ENCODE peak calls at places on chromosomes 5 and 9, in ten cellular contexts. One of them, this sample, is unnamed.

GRCh38 chr9:136543830-136544548 is 1.9 kb downstream of the NOTCH1 start:
- ATAC-seq in right cardiac atrium: peak; percentile 1
- ATAC-seq in stimulated activated naive B cell treated with anti-CD40 and anti-IgM and Interleukin-4, amounts not matched to agents 10 μg/mL and 1 μg/mL and 100 μg/mL, for 72 hours: no peak
- ATAC-seq in heart left ventricle: no peak
- ATAC-seq in activated T-cell treated with anti-CD3 and anti-CD28 coated beads, Interleukin-2, amount 50 U/mL, for 4 hours: no peak
- ATAC-seq in activated T-helper 17 cell treated with anti-CD3 and anti-CD28 coated beads, Interleukin-2, amount 50 U/mL, for 72 hours: no peak
- ATAC-seq in natural killer cell: no peak
- ATAC-seq in activated CD8-positive, alpha-beta T cell treated with anti-CD3 and anti-CD28 coated beads, Interleukin-2, amount 10 ng/mL, durations not matched to agents 7 days and 5 days: no peak
- ATAC-seq in naive thymus-derived CD4-positive, alpha-beta T cell: no peak
- ATAC-seq in HCT116: no peak
- ATAC-seq in this sample: no peak

GRCh38 chr5:69212022-69212421 is 22.6 kb downstream of the CENPH start:
- ATAC-seq in right cardiac atrium: no peak
- ATAC-seq in stimulated activated naive B cell treated with anti-CD40 and anti-IgM and Interleukin-4, amounts not matched to agents 10 μg/mL and 1 μg/mL and 100 μg/mL, for 72 hours: no peak
- ATAC-seq in heart left ventricle: no peak
- ATAC-seq in activated T-cell treated with anti-CD3 and anti-CD28 coated beads, Interleukin-2, amount 50 U/mL, for 4 hours: no peak
- ATAC-seq in activated T-helper 17 cell treated with anti-CD3 and anti-CD28 coated beads, Interleukin-2, amount 50 U/mL, for 72 hours: peak; percentile 31
- ATAC-seq in natural killer cell: peak; percentile 21
- ATAC-seq in activated CD8-positive, alpha-beta T cell treated with anti-CD3 and anti-CD28 coated beads, Interleukin-2, amount 10 ng/mL, durations not matched to agents 7 days and 5 days: peak; percentile 39
- ATAC-seq in naive thymus-derived CD4-positive, alpha-beta T cell: no peak
- ATAC-seq in HCT116: no peak
- ATAC-seq in this sample: no peak

GRCh38 chr9:79149585-79149984 is 422.2 kb upstream of the TLE4 start:
- ATAC-seq in right cardiac atrium: no peak
- ATAC-seq in stimulated activated naive B cell treated with anti-CD40 and anti-IgM and Interleukin-4, amounts not matched to agents 10 μg/mL and 1 μg/mL and 100 μg/mL, for 72 hours: peak; percentile 56
- ATAC-seq in heart left ventricle: no peak
- ATAC-seq in activated T-cell treated with anti-CD3 and anti-CD28 coated beads, Interleukin-2, amount 50 U/mL, for 4 hours: no peak
- ATAC-seq in activated T-helper 17 cell treated with anti-CD3 and anti-CD28 coated beads, Interleukin-2, amount 50 U/mL, for 72 hours: no peak
- ATAC-seq in natural killer cell: no peak
- ATAC-seq in activated CD8-positive, alpha-beta T cell treated with anti-CD3 and anti-CD28 coated beads, Interleukin-2, amount 10 ng/mL, durations not matched to agents 7 days and 5 days: no peak
- ATAC-seq in naive thymus-derived CD4-positive, alpha-beta T cell: no peak
- ATAC-seq in HCT116: no peak
- ATAC-seq in this sample: no peak

GRCh38 chr5:130978475-130978874 is 186.6 kb downstream of the HINT1 start:
- ATAC-seq in right cardiac atrium: no peak
- ATAC-seq in stimulated activated naive B cell treated with anti-CD40 and anti-IgM and Interleukin-4, amounts not matched to agents 10 μg/mL and 1 μg/mL and 100 μg/mL, for 72 hours: no peak
- ATAC-seq in heart left ventricle: no peak
- ATAC-seq in activated T-cell treated with anti-CD3 and anti-CD28 coated beads, Interleukin-2, amount 50 U/mL, for 4 hours: no peak
- ATAC-seq in activated T-helper 17 cell treated with anti-CD3 and anti-CD28 coated beads, Interleukin-2, amount 50 U/mL, for 72 hours: no peak
- ATAC-seq in natural killer cell: no peak
- ATAC-seq in activated CD8-positive, alpha-beta T cell treated with anti-CD3 and anti-CD28 coated beads, Interleukin-2, amount 10 ng/mL, durations not matched to agents 7 days and 5 days: no peak
- ATAC-seq in naive thymus-derived CD4-positive, alpha-beta T cell: no peak
- ATAC-seq in HCT116: no peak
- ATAC-seq in this sample: no peak

GRCh38 chr5:116862632-116863455 is 288.2 kb upstream of the SEMA6A start:
- ATAC-seq in right cardiac atrium: no peak
- ATAC-seq in stimulated activated naive B cell treated with anti-CD40 and anti-IgM and Interleukin-4, amounts not matched to agents 10 μg/mL and 1 μg/mL and 100 μg/mL, for 72 hours: no peak
- ATAC-seq in heart left ventricle: no peak
- ATAC-seq in activated T-cell treated with anti-CD3 and anti-CD28 coated beads, Interleukin-2, amount 50 U/mL, for 4 hours: no peak
- ATAC-seq in activated T-helper 17 cell treated with anti-CD3 and anti-CD28 coated beads, Interleukin-2, amount 50 U/mL, for 72 hours: no peak
- ATAC-seq in natural killer cell: no peak
- ATAC-seq in activated CD8-positive, alpha-beta T cell treated with anti-CD3 and anti-CD28 coated beads, Interleukin-2, amount 10 ng/mL, durations not matched to agents 7 days and 5 days: no peak
- ATAC-seq in naive thymus-derived CD4-positive, alpha-beta T cell: no peak
- ATAC-seq in HCT116: no peak
- ATAC-seq in this sample: no peak

GRCh38 chr9:93531374-93531773 is 45.0 kb upstream of the PHF2 start:
- ATAC-seq in right cardiac atrium: no peak
- ATAC-seq in stimulated activated naive B cell treated with anti-CD40 and anti-IgM and Interleukin-4, amounts not matched to agents 10 μg/mL and 1 μg/mL and 100 μg/mL, for 72 hours: no peak
- ATAC-seq in heart left ventricle: peak; percentile 37
- ATAC-seq in activated T-cell treated with anti-CD3 and anti-CD28 coated beads, Interleukin-2, amount 50 U/mL, for 4 hours: no peak
- ATAC-seq in activated T-helper 17 cell treated with anti-CD3 and anti-CD28 coated beads, Interleukin-2, amount 50 U/mL, for 72 hours: no peak
- ATAC-seq in natural killer cell: no peak
- ATAC-seq in activated CD8-positive, alpha-beta T cell treated with anti-CD3 and anti-CD28 coated beads, Interleukin-2, amount 10 ng/mL, durations not matched to agents 7 days and 5 days: no peak
- ATAC-seq in naive thymus-derived CD4-positive, alpha-beta T cell: no peak
- ATAC-seq in HCT116: peak; percentile 63
- ATAC-seq in this sample: no peak

GRCh38 chr5:96973561-96974401 is 37.9 kb downstream of the LNPEP start:
- ATAC-seq in right cardiac atrium: no peak
- ATAC-seq in stimulated activated naive B cell treated with anti-CD40 and anti-IgM and Interleukin-4, amounts not matched to agents 10 μg/mL and 1 μg/mL and 100 μg/mL, for 72 hours: no peak
- ATAC-seq in heart left ventricle: no peak
- ATAC-seq in activated T-cell treated with anti-CD3 and anti-CD28 coated beads, Interleukin-2, amount 50 U/mL, for 4 hours: peak; percentile 53
- ATAC-seq in activated T-helper 17 cell treated with anti-CD3 and anti-CD28 coated beads, Interleukin-2, amount 50 U/mL, for 72 hours: peak; percentile 69
- ATAC-seq in natural killer cell: peak; percentile 68
- ATAC-seq in activated CD8-positive, alpha-beta T cell treated with anti-CD3 and anti-CD28 coated beads, Interleukin-2, amount 10 ng/mL, durations not matched to agents 7 days and 5 days: peak; percentile 86
- ATAC-seq in naive thymus-derived CD4-positive, alpha-beta T cell: peak; percentile 75
- ATAC-seq in HCT116: no peak
- ATAC-seq in this sample: no peak

GRCh38 chr9:16119261-16119660 is 566.4 kb downstream of the CCDC171 start:
- ATAC-seq in right cardiac atrium: no peak
- ATAC-seq in stimulated activated naive B cell treated with anti-CD40 and anti-IgM and Interleukin-4, amounts not matched to agents 10 μg/mL and 1 μg/mL and 100 μg/mL, for 72 hours: no peak
- ATAC-seq in heart left ventricle: no peak
- ATAC-seq in activated T-cell treated with anti-CD3 and anti-CD28 coated beads, Interleukin-2, amount 50 U/mL, for 4 hours: no peak
- ATAC-seq in activated T-helper 17 cell treated with anti-CD3 and anti-CD28 coated beads, Interleukin-2, amount 50 U/mL, for 72 hours: no peak
- ATAC-seq in natural killer cell: no peak
- ATAC-seq in activated CD8-positive, alpha-beta T cell treated with anti-CD3 and anti-CD28 coated beads, Interleukin-2, amount 10 ng/mL, durations not matched to agents 7 days and 5 days: no peak
- ATAC-seq in naive thymus-derived CD4-positive, alpha-beta T cell: no peak
- ATAC-seq in HCT116: no peak
- ATAC-seq in this sample: no peak

GRCh38 chr5:95878417-95879323 is 56.1 kb upstream of the GLRX start:
- ATAC-seq in right cardiac atrium: no peak
- ATAC-seq in stimulated activated naive B cell treated with anti-CD40 and anti-IgM and Interleukin-4, amounts not matched to agents 10 μg/mL and 1 μg/mL and 100 μg/mL, for 72 hours: no peak
- ATAC-seq in heart left ventricle: no peak
- ATAC-seq in activated T-cell treated with anti-CD3 and anti-CD28 coated beads, Interleukin-2, amount 50 U/mL, for 4 hours: no peak
- ATAC-seq in activated T-helper 17 cell treated with anti-CD3 and anti-CD28 coated beads, Interleukin-2, amount 50 U/mL, for 72 hours: no peak
- ATAC-seq in natural killer cell: no peak
- ATAC-seq in activated CD8-positive, alpha-beta T cell treated with anti-CD3 and anti-CD28 coated beads, Interleukin-2, amount 10 ng/mL, durations not matched to agents 7 days and 5 days: no peak
- ATAC-seq in naive thymus-derived CD4-positive, alpha-beta T cell: no peak
- ATAC-seq in HCT116: no peak
- ATAC-seq in this sample: no peak

GRCh38 chr9:94586316-94586715 is 7.3 kb downstream of the FBP2 start:
- ATAC-seq in right cardiac atrium: no peak
- ATAC-seq in stimulated activated naive B cell treated with anti-CD40 and anti-IgM and Interleukin-4, amounts not matched to agents 10 μg/mL and 1 μg/mL and 100 μg/mL, for 72 hours: peak; percentile 33
- ATAC-seq in heart left ventricle: no peak
- ATAC-seq in activated T-cell treated with anti-CD3 and anti-CD28 coated beads, Interleukin-2, amount 50 U/mL, for 4 hours: peak; percentile 53
- ATAC-seq in activated T-helper 17 cell treated with anti-CD3 and anti-CD28 coated beads, Interleukin-2, amount 50 U/mL, for 72 hours: peak; percentile 81
- ATAC-seq in natural killer cell: no peak
- ATAC-seq in activated CD8-positive, alpha-beta T cell treated with anti-CD3 and anti-CD28 coated beads, Interleukin-2, amount 10 ng/mL, durations not matched to agents 7 days and 5 days: no peak
- ATAC-seq in naive thymus-derived CD4-positive, alpha-beta T cell: peak; percentile 40
- ATAC-seq in HCT116: no peak
- ATAC-seq in this sample: no peak

GRCh38 chr5:105630803-105631202 is 2039.9 kb downstream of the EFNA5 start:
- ATAC-seq in right cardiac atrium: no peak
- ATAC-seq in stimulated activated naive B cell treated with anti-CD40 and anti-IgM and Interleukin-4, amounts not matched to agents 10 μg/mL and 1 μg/mL and 100 μg/mL, for 72 hours: no peak
- ATAC-seq in heart left ventricle: no peak
- ATAC-seq in activated T-cell treated with anti-CD3 and anti-CD28 coated beads, Interleukin-2, amount 50 U/mL, for 4 hours: no peak
- ATAC-seq in activated T-helper 17 cell treated with anti-CD3 and anti-CD28 coated beads, Interleukin-2, amount 50 U/mL, for 72 hours: no peak
- ATAC-seq in natural killer cell: no peak
- ATAC-seq in activated CD8-positive, alpha-beta T cell treated with anti-CD3 and anti-CD28 coated beads, Interleukin-2, amount 10 ng/mL, durations not matched to agents 7 days and 5 days: no peak
- ATAC-seq in naive thymus-derived CD4-positive, alpha-beta T cell: no peak
- ATAC-seq in HCT116: no peak
- ATAC-seq in this sample: no peak

GRCh38 chr5:143110591-143110990 is 292.9 kb downstream of the NR3C1 start:
- ATAC-seq in right cardiac atrium: no peak
- ATAC-seq in stimulated activated naive B cell treated with anti-CD40 and anti-IgM and Interleukin-4, amounts not matched to agents 10 μg/mL and 1 μg/mL and 100 μg/mL, for 72 hours: no peak
- ATAC-seq in heart left ventricle: no peak
- ATAC-seq in activated T-cell treated with anti-CD3 and anti-CD28 coated beads, Interleukin-2, amount 50 U/mL, for 4 hours: no peak
- ATAC-seq in activated T-helper 17 cell treated with anti-CD3 and anti-CD28 coated beads, Interleukin-2, amount 50 U/mL, for 72 hours: no peak
- ATAC-seq in natural killer cell: no peak
- ATAC-seq in activated CD8-positive, alpha-beta T cell treated with anti-CD3 and anti-CD28 coated beads, Interleukin-2, amount 10 ng/mL, durations not matched to agents 7 days and 5 days: no peak
- ATAC-seq in naive thymus-derived CD4-positive, alpha-beta T cell: no peak
- ATAC-seq in HCT116: no peak
- ATAC-seq in this sample: no peak

GRCh38 chr5:98916540-98916939 is 12.3 kb downstream of the CHD1 start:
- ATAC-seq in right cardiac atrium: no peak
- ATAC-seq in stimulated activated naive B cell treated with anti-CD40 and anti-IgM and Interleukin-4, amounts not matched to agents 10 μg/mL and 1 μg/mL and 100 μg/mL, for 72 hours: no peak
- ATAC-seq in heart left ventricle: no peak
- ATAC-seq in activated T-cell treated with anti-CD3 and anti-CD28 coated beads, Interleukin-2, amount 50 U/mL, for 4 hours: no peak
- ATAC-seq in activated T-helper 17 cell treated with anti-CD3 and anti-CD28 coated beads, Interleukin-2, amount 50 U/mL, for 72 hours: no peak
- ATAC-seq in natural killer cell: no peak
- ATAC-seq in activated CD8-positive, alpha-beta T cell treated with anti-CD3 and anti-CD28 coated beads, Interleukin-2, amount 10 ng/mL, durations not matched to agents 7 days and 5 days: no peak
- ATAC-seq in naive thymus-derived CD4-positive, alpha-beta T cell: no peak
- ATAC-seq in HCT116: no peak
- ATAC-seq in this sample: no peak

GRCh38 chr5:37859805-37860204 is 20.0 kb upstream of the GDNF start:
- ATAC-seq in right cardiac atrium: no peak
- ATAC-seq in stimulated activated naive B cell treated with anti-CD40 and anti-IgM and Interleukin-4, amounts not matched to agents 10 μg/mL and 1 μg/mL and 100 μg/mL, for 72 hours: peak; percentile 97
- ATAC-seq in heart left ventricle: no peak
- ATAC-seq in activated T-cell treated with anti-CD3 and anti-CD28 coated beads, Interleukin-2, amount 50 U/mL, for 4 hours: no peak
- ATAC-seq in activated T-helper 17 cell treated with anti-CD3 and anti-CD28 coated beads, Interleukin-2, amount 50 U/mL, for 72 hours: no peak
- ATAC-seq in natural killer cell: no peak
- ATAC-seq in activated CD8-positive, alpha-beta T cell treated with anti-CD3 and anti-CD28 coated beads, Interleukin-2, amount 10 ng/mL, durations not matched to agents 7 days and 5 days: no peak
- ATAC-seq in naive thymus-derived CD4-positive, alpha-beta T cell: no peak
- ATAC-seq in HCT116: no peak
- ATAC-seq in this sample: no peak

GRCh38 chr5:157384971-157385709 is 74.9 kb upstream of the NIPAL4 start:
- ATAC-seq in right cardiac atrium: peak; percentile 84
- ATAC-seq in stimulated activated naive B cell treated with anti-CD40 and anti-IgM and Interleukin-4, amounts not matched to agents 10 μg/mL and 1 μg/mL and 100 μg/mL, for 72 hours: no peak
- ATAC-seq in heart left ventricle: peak; percentile 89
- ATAC-seq in activated T-cell treated with anti-CD3 and anti-CD28 coated beads, Interleukin-2, amount 50 U/mL, for 4 hours: no peak
- ATAC-seq in activated T-helper 17 cell treated with anti-CD3 and anti-CD28 coated beads, Interleukin-2, amount 50 U/mL, for 72 hours: peak; percentile 34
- ATAC-seq in natural killer cell: no peak
- ATAC-seq in activated CD8-positive, alpha-beta T cell treated with anti-CD3 and anti-CD28 coated beads, Interleukin-2, amount 10 ng/mL, durations not matched to agents 7 days and 5 days: no peak
- ATAC-seq in naive thymus-derived CD4-positive, alpha-beta T cell: no peak
- ATAC-seq in HCT116: no peak
- ATAC-seq in this sample: peak; percentile 83

This sample was measured in gastroesophageal sphincter.